ENCODE peak calls at places on chromosomes 7 and 10, in four cellular contexts. B is IMR-90, K is keratinocyte, Y is K562. M is an unnamed sample.
A peak's percentile ranks its signal among the peaks of the same experiment; 100 is the strongest.

GRCh38 chr10:48390933-48391845 is 84.7 kb downstream of the MAPK8 start:
- DNase-seq in K (no peak), Y (no peak), B (peak; percentile 79), M (peak; percentile 91)

GRCh38 chr7:51129527-51130472 is 186.8 kb downstream of the COBL start:
- DNase-seq in K (no peak), Y (no peak), B (no peak), M (no peak)

GRCh38 chr7:24978837-24979469 is 1.0 kb downstream of the OSBPL3 start:
- DNase-seq in B (no peak), K (no peak), Y (peak; percentile 54), M (no peak)

GRCh38 chr10:86758231-86759072 is 2.0 kb downstream of the BMPR1A start:
- DNase-seq in K (no peak), B (peak; percentile 25), Y (peak; percentile 47), M (no peak)

GRCh38 chr10:80498833-80499671 is 38.6 kb upstream of the SH2D4B start:
- DNase-seq in B (peak; percentile 97), Y (peak; percentile 94), K (no peak), M (peak; percentile 78)

GRCh38 chr10:13990918-13991317 is 339.8 kb downstream of the FRMD4A start:
- DNase-seq in B (peak; percentile 67), K (no peak), Y (no peak), M (peak; percentile 69)

GRCh38 chr7:96143495-96144259 is 178.2 kb downstream of the SLC25A13 start:
- DNase-seq in Y (no peak), K (no peak), B (no peak), M (no peak)

GRCh38 chr10:73854310-73854709 is 20.0 kb downstream of the CAMK2G start:
- DNase-seq in Y (no peak), K (no peak), B (no peak), M (no peak)

GRCh38 chr7:8259586-8260222 is 2.3 kb downstream of the ICA1 start:
- DNase-seq in Y (no peak), K (no peak), B (no peak), M (no peak)

GRCh38 chr7:252981-253380 is 37.0 kb upstream of the FOXL3 start:
- DNase-seq in B (no peak), K (no peak), Y (no peak), M (no peak)

GRCh38 chr7:1794888-1795542 is 124.9 kb downstream of the ELFN1 start:
- DNase-seq in Y (peak; percentile 48), K (no peak), B (no peak), M (no peak)

GRCh38 chr7:48074231-48074654 is 14.8 kb upstream of the UPP1 start:
- DNase-seq in Y (no peak), K (no peak), B (peak; percentile 32), M (no peak)

GRCh38 chr7:121081327-121081936 is 92.9 kb downstream of the CPED1 start:
- DNase-seq in Y (peak; percentile 85), K (no peak), B (peak; percentile 85), M (peak; percentile 77)

GRCh38 chr10:70272925-70273316 is 10.9 kb downstream of the NPFFR1 start:
- DNase-seq in Y (peak; percentile 10), B (peak; percentile 41), K (no peak), M (peak; percentile 21)

GRCh38 chr7:21426286-21426957 is 1.5 kb upstream of the SP4 start:
- DNase-seq in K (no peak), B (no peak), Y (no peak), M (no peak)

GRCh38 chr10:19212590-19212989 is 164.0 kb downstream of the MALRD1 start:
- DNase-seq in B (no peak), Y (no peak), K (no peak), M (no peak)

GRCh38 chr10:96579133-96579532 is 7.7 kb downstream of the TM9SF3 start:
- DNase-seq in Y (no peak), B (no peak), K (no peak), M (no peak)

GRCh38 chr7:156650042-156650441 is 9.5 kb downstream of the RNF32 start:
- DNase-seq in Y (peak; percentile 73), K (no peak), B (no peak), M (no peak)

GRCh38 chr7:41643616-41644015 is 59.3 kb downstream of the INHBA start:
- DNase-seq in K (no peak), Y (no peak), B (no peak), M (no peak)

GRCh38 chr7:120554960-120555571 is 282.1 kb downstream of the KCND2 start:
- DNase-seq in Y (peak; percentile 60), K (no peak), B (peak; percentile 47), M (peak; percentile 60)

GRCh38 chr7:82699773-82700186 is 256.2 kb upstream of the CACNA2D1 start:
- DNase-seq in K (peak; percentile 33), Y (no peak), B (peak; percentile 54), M (peak; percentile 81)

GRCh38 chr10:126006264-126006663 is 109.9 kb downstream of the FANK1 start:
- DNase-seq in B (no peak), Y (no peak), K (no peak), M (no peak)

GRCh38 chr7:100400656-100401055 is 27.4 kb downstream of the PILRA start:
- DNase-seq in K (no peak), B (no peak), Y (peak; percentile 85), M (peak; percentile 30)

GRCh38 chr7:51472017-51472296 is 155.3 kb upstream of the COBL start:
- DNase-seq in B (no peak), Y (no peak), K (no peak), M (no peak)

GRCh38 chr7:137755846-137756685 is 90.7 kb downstream of the DGKI start:
- DNase-seq in Y (no peak), B (peak; percentile 17), K (no peak), M (no peak)

GRCh38 chr10:82176571-82176970 is 301.6 kb downstream of the NRG3 start:
- DNase-seq in Y (no peak), B (no peak), K (no peak), M (no peak)

GRCh38 chr10:33273295-33274002 is 61.0 kb downstream of the NRP1 start:
- DNase-seq in B (peak; percentile 96), K (no peak), Y (no peak), M (peak; percentile 93)

GRCh38 chr10:74244097-74244685 is 93.2 kb downstream of the ADK start:
- DNase-seq in B (peak; percentile 73), Y (peak; percentile 69), K (no peak), M (peak; percentile 75)

GRCh38 chr7:124171068-124171467 is 138.2 kb upstream of the TMEM229A start:
- DNase-seq in Y (peak; percentile 7), B (peak; percentile 62), K (no peak), M (no peak)

DNA sequence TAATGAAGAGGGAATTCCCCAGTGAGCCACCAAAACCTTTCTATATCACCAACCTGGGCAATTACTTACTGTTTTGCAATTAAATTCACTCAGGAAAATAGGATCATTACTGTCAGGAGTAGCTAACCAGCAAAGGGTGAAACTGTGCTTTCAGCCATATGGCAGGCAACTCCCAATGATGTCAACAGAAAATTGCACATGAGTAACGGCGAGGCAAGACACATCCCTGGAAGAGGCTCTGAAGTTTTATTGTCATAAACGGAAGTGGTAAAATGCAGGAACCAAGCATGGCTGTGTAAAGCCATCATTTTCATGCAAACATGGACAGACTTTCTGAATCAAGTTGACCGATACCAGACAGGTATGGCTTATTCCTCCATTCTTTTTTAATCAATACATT is 548.9 kb upstream of the AUTS2 start:
- DNase-seq in K (no peak), Y (no peak), B (no peak), M (no peak)
- H3K9me1 ChIP-seq in K (no peaks in the 10 kb centered on the region), Y (no peaks in the 10 kb centered on the region), B (no peaks in the 10 kb centered on the region), M (no peaks in the 10 kb centered on the region)

DNA sequence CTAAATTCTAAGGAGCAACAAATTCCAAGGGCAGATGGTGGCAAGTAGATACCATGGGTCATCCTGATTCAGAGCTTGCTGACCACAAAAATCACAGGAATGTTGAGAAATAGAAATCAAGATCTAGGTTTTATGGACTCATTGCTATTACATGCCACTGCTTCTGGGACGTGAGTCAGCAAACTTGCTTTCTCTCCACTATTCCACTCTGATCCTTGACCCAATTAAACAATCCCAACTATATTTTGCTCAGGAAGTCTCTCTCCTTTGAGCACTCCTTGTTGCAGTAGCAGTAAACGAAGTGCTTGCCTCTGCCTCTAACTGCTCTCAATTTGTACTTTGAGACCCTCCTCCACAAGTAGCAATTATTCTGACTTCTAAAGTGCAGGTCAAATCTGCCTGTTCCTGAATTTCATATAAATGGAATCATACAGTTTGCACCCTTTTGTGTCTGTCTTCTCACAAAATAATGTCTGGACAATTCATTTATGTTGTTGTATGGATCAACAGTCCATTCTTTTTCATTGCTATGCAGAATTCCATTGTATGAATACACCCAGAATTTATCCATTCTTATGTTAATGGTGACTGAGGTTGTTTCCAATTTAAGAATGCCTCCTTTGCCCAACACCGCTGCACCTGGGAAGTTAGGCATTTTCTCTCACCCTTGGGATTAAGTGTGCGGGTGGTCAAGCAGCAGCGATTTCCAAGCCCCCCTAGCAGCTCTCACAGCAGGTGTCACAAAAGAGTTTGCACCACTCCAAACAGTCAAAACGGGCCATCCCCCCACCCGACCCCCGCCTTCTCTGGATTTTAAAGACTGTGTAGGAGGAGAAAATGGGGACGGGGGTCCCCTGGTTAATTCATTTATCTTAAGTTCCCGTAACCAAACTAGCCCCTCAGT is 35.9 kb downstream of the ACSM6 start:
- DNase-seq in B (peak; percentile 98), K (peak; percentile 83), Y (no peak), M (peak; percentile 62)
- H3K4me3 ChIP-seq in B (no peak overlapping the region), K (no peak overlapping the region), Y (no peak overlapping the region), M (no peak overlapping the region)

GRCh38 chr7:112419543-112420130 is 30.6 kb upstream of the IFRD1 start:
- DNase-seq in K (no peak), Y (no peak), B (no peak), M (no peak)
- H3K4me1 ChIP-seq in K (peaks cover 36% of the 10 kb centered on the region), Y (no peaks in the 10 kb centered on the region), B (peaks cover 8% of the 10 kb centered on the region), M (peaks cover 18% of the 10 kb centered on the region)

GRCh38 chr7:129947001-129947400 is 5.8 kb downstream of the UBE2H start:
- DNase-seq in Y (no peak), B (no peak), K (no peak), M (no peak)
- H3K9me1 ChIP-seq in Y (no peaks in the 10 kb centered on the region), B (no peaks in the 10 kb centered on the region), K (peaks cover 3% of the 10 kb centered on the region), M (no peaks in the 10 kb centered on the region)

GRCh38 chr7:135800560-135800959 is 51.9 kb upstream of the FAM180A start:
- DNase-seq in K (no peak), B (no peak), Y (peak; percentile 40), M (no peak)

GRCh38 chr7:135801877-135802276 is 53.3 kb upstream of the FAM180A start:
- DNase-seq in Y (no peak), K (no peak), B (no peak), M (no peak)

GRCh38 chr7:135802697-135803096 is 54.1 kb upstream of the FAM180A start:
- DNase-seq in B (peak; percentile 14), K (no peak), Y (peak; percentile 19), M (no peak)

GRCh38 chr7:135799881-135800280 is 51.3 kb upstream of the FAM180A start:
- DNase-seq in K (no peak), Y (no peak), B (no peak), M (no peak)

GRCh38 chr7:135801045-135801693 is 52.6 kb upstream of the FAM180A start:
- DNase-seq in B (peak; percentile 74), Y (peak; percentile 83), K (no peak), M (peak; percentile 66)
- H3K4me3 ChIP-seq in B (no peak overlapping the region), Y (no peak overlapping the region), K (no peak overlapping the region), M (no peak overlapping the region)

GRCh38 chr10:100688201-100688600 is 57.2 kb upstream of the PAX2 start:
- DNase-seq in K (no peak), Y (no peak), B (no peak), M (no peak)
- H3K4me1 ChIP-seq in K (no peaks in the 10 kb centered on the region), Y (no peaks in the 10 kb centered on the region), B (no peaks in the 10 kb centered on the region), M (no peaks in the 10 kb centered on the region)

M was measured in endothelial cell of umbilical vein.